ENCODE peak calls at places on chromosomes 7 and 10, in eight cellular contexts. One of them, this sample, is unnamed.

GRCh38 chr7:77696643-77697534 is 630 bp downstream of the RSBN1L start:
- DNase-seq in transverse colon: peak; percentile 59
- DNase-seq in uterus: peak; percentile 55
- DNase-seq in adrenal gland: peak; percentile 79
- DNase-seq in tibial nerve: peak; percentile 57
- DNase-seq in heart left ventricle: peak; percentile 81
- DNase-seq in K562: peak; percentile 72
- DNase-seq in spleen: peak; percentile 93
- DNase-seq in this sample: peak; percentile 59

GRCh38 chr10:91552706-91553105 is 80.2 kb downstream of the PPP1R3C start:
- DNase-seq in transverse colon: no peak
- DNase-seq in uterus: peak; percentile 41
- DNase-seq in adrenal gland: peak; percentile 62
- DNase-seq in tibial nerve: no peak
- DNase-seq in heart left ventricle: no peak
- DNase-seq in K562: no peak
- DNase-seq in spleen: no peak
- DNase-seq in this sample: peak; percentile 23

GRCh38 chr10:117137031-117137910 is 799 bp downstream of the VAX1 start:
- DNase-seq in transverse colon: no peak
- DNase-seq in uterus: no peak
- DNase-seq in adrenal gland: no peak
- DNase-seq in tibial nerve: no peak
- DNase-seq in heart left ventricle: no peak
- DNase-seq in K562: no peak
- DNase-seq in spleen: no peak
- DNase-seq in this sample: no peak

GRCh38 chr7:4159761-4160554 is 522.1 kb upstream of the FOXK1 start:
- DNase-seq in transverse colon: no peak
- DNase-seq in uterus: no peak
- DNase-seq in adrenal gland: no peak
- DNase-seq in tibial nerve: no peak
- DNase-seq in heart left ventricle: no peak
- DNase-seq in K562: no peak
- DNase-seq in spleen: no peak
- DNase-seq in this sample: no peak

GRCh38 chr10:97096327-97097153 is 89.2 kb downstream of the SLIT1 start:
- DNase-seq in transverse colon: no peak
- DNase-seq in uterus: peak; percentile 43
- DNase-seq in adrenal gland: peak; percentile 53
- DNase-seq in tibial nerve: no peak
- DNase-seq in heart left ventricle: peak; percentile 82
- DNase-seq in K562: no peak
- DNase-seq in spleen: no peak
- DNase-seq in this sample: peak; percentile 38

GRCh38 chr10:3192856-3193635 is 20.5 kb upstream of the PITRM1 start:
- DNase-seq in transverse colon: peak; percentile 61
- DNase-seq in uterus: peak; percentile 54
- DNase-seq in adrenal gland: peak; percentile 71
- DNase-seq in tibial nerve: peak; percentile 82
- DNase-seq in heart left ventricle: no peak
- DNase-seq in K562: peak; percentile 59
- DNase-seq in spleen: no peak
- DNase-seq in this sample: peak; percentile 47

GRCh38 chr7:49260501-49260900 is 336.2 kb downstream of the CDC14C start:
- DNase-seq in transverse colon: no peak
- DNase-seq in uterus: no peak
- DNase-seq in adrenal gland: no peak
- DNase-seq in tibial nerve: no peak
- DNase-seq in heart left ventricle: no peak
- DNase-seq in K562: no peak
- DNase-seq in spleen: no peak
- DNase-seq in this sample: no peak

GRCh38 chr10:3074145-3074665 is 6.9 kb downstream of the PFKP start:
- DNase-seq in transverse colon: no peak
- DNase-seq in uterus: no peak
- DNase-seq in adrenal gland: no peak
- DNase-seq in tibial nerve: no peak
- DNase-seq in heart left ventricle: no peak
- DNase-seq in K562: peak; percentile 74
- DNase-seq in spleen: no peak
- DNase-seq in this sample: no peak

GRCh38 chr10:45257615-45258014 is 57.8 kb downstream of the OR13A1 start:
- DNase-seq in transverse colon: no peak
- DNase-seq in uterus: no peak
- DNase-seq in adrenal gland: no peak
- DNase-seq in tibial nerve: no peak
- DNase-seq in heart left ventricle: no peak
- DNase-seq in K562: no peak
- DNase-seq in spleen: no peak
- DNase-seq in this sample: no peak

GRCh38 chr10:76297787-76298281 is 866.4 kb downstream of the LRMDA start:
- DNase-seq in transverse colon: no peak
- DNase-seq in uterus: no peak
- DNase-seq in adrenal gland: no peak
- DNase-seq in tibial nerve: no peak
- DNase-seq in heart left ventricle: no peak
- DNase-seq in K562: no peak
- DNase-seq in spleen: no peak
- DNase-seq in this sample: no peak

GRCh38 chr7:73833251-73833919 is 2.6 kb downstream of the CLDN4 start:
- DNase-seq in transverse colon: peak; percentile 82
- DNase-seq in uterus: no peak
- DNase-seq in adrenal gland: no peak
- DNase-seq in tibial nerve: no peak
- DNase-seq in heart left ventricle: peak; percentile 48
- DNase-seq in K562: peak; percentile 50
- DNase-seq in spleen: no peak
- DNase-seq in this sample: no peak

GRCh38 chr7:17490825-17491224 is 192.4 kb downstream of the AHR start:
- DNase-seq in transverse colon: no peak
- DNase-seq in uterus: no peak
- DNase-seq in adrenal gland: no peak
- DNase-seq in tibial nerve: no peak
- DNase-seq in heart left ventricle: no peak
- DNase-seq in K562: no peak
- DNase-seq in spleen: no peak
- DNase-seq in this sample: no peak

GRCh38 chr10:58512470-58513188 is at the start of gene BICC1:
- DNase-seq in transverse colon: peak; percentile 33
- DNase-seq in uterus: peak; percentile 66
- DNase-seq in adrenal gland: peak; percentile 58
- DNase-seq in tibial nerve: peak; percentile 40
- DNase-seq in heart left ventricle: peak; percentile 62
- DNase-seq in K562: no peak
- DNase-seq in spleen: peak; percentile 79
- DNase-seq in this sample: peak; percentile 71

GRCh38 chr10:13559124-13559700 is 27.6 kb upstream of the PRPF18 start:
- DNase-seq in transverse colon: no peak
- DNase-seq in uterus: no peak
- DNase-seq in adrenal gland: no peak
- DNase-seq in tibial nerve: no peak
- DNase-seq in heart left ventricle: no peak
- DNase-seq in K562: no peak
- DNase-seq in spleen: no peak
- DNase-seq in this sample: no peak

GRCh38 chr7:37448637-37449331 is at the start of gene ELMO1:
- DNase-seq in transverse colon: peak; percentile 84
- DNase-seq in uterus: peak; percentile 53
- DNase-seq in adrenal gland: peak; percentile 86
- DNase-seq in tibial nerve: peak; percentile 59
- DNase-seq in heart left ventricle: peak; percentile 91
- DNase-seq in K562: peak; percentile 23
- DNase-seq in spleen: peak; percentile 96
- DNase-seq in this sample: peak; percentile 80

GRCh38 chr7:37448057-37448636 is 517 bp downstream of the ELMO1 start:
- DNase-seq in transverse colon: peak; percentile 17
- DNase-seq in uterus: peak; percentile 19
- DNase-seq in adrenal gland: no peak
- DNase-seq in tibial nerve: no peak
- DNase-seq in heart left ventricle: peak; percentile 79
- DNase-seq in K562: no peak
- DNase-seq in spleen: no peak
- DNase-seq in this sample: peak; percentile 35

GRCh38 chr7:37450035-37450434 is 1.4 kb upstream of the ELMO1 start:
- DNase-seq in transverse colon: no peak
- DNase-seq in uterus: no peak
- DNase-seq in adrenal gland: no peak
- DNase-seq in tibial nerve: no peak
- DNase-seq in heart left ventricle: no peak
- DNase-seq in K562: no peak
- DNase-seq in spleen: no peak
- DNase-seq in this sample: no peak

GRCh38 chr7:37452346-37452745 is 3.7 kb upstream of the ELMO1 start:
- DNase-seq in transverse colon: no peak
- DNase-seq in uterus: no peak
- DNase-seq in adrenal gland: no peak
- DNase-seq in tibial nerve: no peak
- DNase-seq in heart left ventricle: no peak
- DNase-seq in K562: no peak
- DNase-seq in spleen: no peak
- DNase-seq in this sample: no peak

GRCh38 chr7:37449621-37450020 is 957 bp upstream of the ELMO1 start:
- DNase-seq in transverse colon: no peak
- DNase-seq in uterus: no peak
- DNase-seq in adrenal gland: no peak
- DNase-seq in tibial nerve: no peak
- DNase-seq in heart left ventricle: no peak
- DNase-seq in K562: no peak
- DNase-seq in spleen: no peak
- DNase-seq in this sample: no peak
- H3K4me3 ChIP-seq in transverse colon: no peak overlapping the region
- H3K4me3 ChIP-seq in uterus: no peak overlapping the region
- H3K4me3 ChIP-seq in adrenal gland: no peak overlapping the region
- H3K4me3 ChIP-seq in tibial nerve: no peak overlapping the region
- H3K4me3 ChIP-seq in heart left ventricle: peak overlapping the region; percentile 87
- H3K4me3 ChIP-seq in K562: no peak overlapping the region
- H3K4me3 ChIP-seq in spleen: no peak overlapping the region
- H3K4me3 ChIP-seq in this sample: no peak overlapping the region

GRCh38 chr10:27744478-27745379 is 890 bp downstream of the MKX start:
- DNase-seq in transverse colon: peak; percentile 33
- DNase-seq in uterus: peak; percentile 46
- DNase-seq in adrenal gland: no peak
- DNase-seq in tibial nerve: no peak
- DNase-seq in heart left ventricle: peak; percentile 60
- DNase-seq in K562: no peak
- DNase-seq in spleen: peak; percentile 76
- DNase-seq in this sample: peak; percentile 67

GRCh38 chr10:27745380-27745718 is 270 bp downstream of the MKX start:
- DNase-seq in transverse colon: peak; percentile 7
- DNase-seq in uterus: no peak
- DNase-seq in adrenal gland: no peak
- DNase-seq in tibial nerve: no peak
- DNase-seq in heart left ventricle: no peak
- DNase-seq in K562: no peak
- DNase-seq in spleen: peak; percentile 74
- DNase-seq in this sample: no peak

GRCh38 chr10:27746364-27747095 is 911 bp upstream of the MKX start:
- DNase-seq in transverse colon: no peak
- DNase-seq in uterus: no peak
- DNase-seq in adrenal gland: no peak
- DNase-seq in tibial nerve: no peak
- DNase-seq in heart left ventricle: no peak
- DNase-seq in K562: no peak
- DNase-seq in spleen: no peak
- DNase-seq in this sample: no peak

GRCh38 chr10:27747096-27747451 is 1.5 kb upstream of the MKX start:
- DNase-seq in transverse colon: no peak
- DNase-seq in uterus: no peak
- DNase-seq in adrenal gland: no peak
- DNase-seq in tibial nerve: no peak
- DNase-seq in heart left ventricle: no peak
- DNase-seq in K562: no peak
- DNase-seq in spleen: no peak
- DNase-seq in this sample: no peak

GRCh38 chr10:27745719-27746363 is at the start of gene MKX:
- DNase-seq in transverse colon: peak; percentile 37
- DNase-seq in uterus: peak; percentile 50
- DNase-seq in adrenal gland: no peak
- DNase-seq in tibial nerve: no peak
- DNase-seq in heart left ventricle: peak; percentile 65
- DNase-seq in K562: no peak
- DNase-seq in spleen: no peak
- DNase-seq in this sample: peak; percentile 91
- H3K27me3 ChIP-seq in transverse colon: peaks cover 100% of the 10 kb centered on the region
- H3K27me3 ChIP-seq in uterus: peaks cover 30% of the 10 kb centered on the region
- H3K27me3 ChIP-seq in adrenal gland: peaks cover 81% of the 10 kb centered on the region
- H3K27me3 ChIP-seq in tibial nerve: no peaks in the 10 kb centered on the region
- H3K27me3 ChIP-seq in heart left ventricle: peaks cover 51% of the 10 kb centered on the region
- H3K27me3 ChIP-seq in K562: peaks cover 29% of the 10 kb centered on the region
- H3K27me3 ChIP-seq in spleen: peaks cover 85% of the 10 kb centered on the region
- H3K27me3 ChIP-seq in this sample: no peaks in the 10 kb centered on the region

DNA sequence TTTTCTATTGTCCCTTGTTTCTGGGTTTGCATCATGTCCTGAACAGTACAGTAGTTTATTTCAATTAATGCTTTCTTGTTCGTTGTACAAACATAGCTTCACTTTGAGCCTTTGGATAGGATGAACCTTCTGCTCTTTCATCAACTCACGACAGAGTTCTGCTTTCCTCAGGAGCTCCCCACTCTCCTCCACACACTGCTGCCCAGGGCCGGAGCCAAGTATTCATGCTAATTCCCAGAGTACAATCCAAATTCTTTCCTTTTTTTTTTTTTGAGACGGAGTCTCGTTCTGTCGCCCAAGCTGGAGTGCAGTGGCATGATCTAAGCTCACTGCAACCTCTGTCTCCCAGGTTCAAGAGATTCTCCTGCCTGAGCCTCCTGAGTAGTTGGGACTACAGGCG is 7.5 kb upstream of the NUP205 start:
- DNase-seq in transverse colon: no peak
- DNase-seq in uterus: no peak
- DNase-seq in adrenal gland: no peak
- DNase-seq in tibial nerve: no peak
- DNase-seq in heart left ventricle: no peak
- DNase-seq in K562: no peak
- DNase-seq in spleen: no peak
- DNase-seq in this sample: no peak
- TF ChIP-seq POLR2A in transverse colon: no peak
- TF ChIP-seq POLR2A in uterus: no peak
- TF ChIP-seq POLR2A in adrenal gland: no peak
- TF ChIP-seq POLR2A in tibial nerve: no peak
- TF ChIP-seq POLR2A in heart left ventricle: no peak
- TF ChIP-seq POLR2A in K562: no peak
- TF ChIP-seq POLR2A in spleen: no peak
- TF ChIP-seq POLR2A in this sample: no peak

DNA sequence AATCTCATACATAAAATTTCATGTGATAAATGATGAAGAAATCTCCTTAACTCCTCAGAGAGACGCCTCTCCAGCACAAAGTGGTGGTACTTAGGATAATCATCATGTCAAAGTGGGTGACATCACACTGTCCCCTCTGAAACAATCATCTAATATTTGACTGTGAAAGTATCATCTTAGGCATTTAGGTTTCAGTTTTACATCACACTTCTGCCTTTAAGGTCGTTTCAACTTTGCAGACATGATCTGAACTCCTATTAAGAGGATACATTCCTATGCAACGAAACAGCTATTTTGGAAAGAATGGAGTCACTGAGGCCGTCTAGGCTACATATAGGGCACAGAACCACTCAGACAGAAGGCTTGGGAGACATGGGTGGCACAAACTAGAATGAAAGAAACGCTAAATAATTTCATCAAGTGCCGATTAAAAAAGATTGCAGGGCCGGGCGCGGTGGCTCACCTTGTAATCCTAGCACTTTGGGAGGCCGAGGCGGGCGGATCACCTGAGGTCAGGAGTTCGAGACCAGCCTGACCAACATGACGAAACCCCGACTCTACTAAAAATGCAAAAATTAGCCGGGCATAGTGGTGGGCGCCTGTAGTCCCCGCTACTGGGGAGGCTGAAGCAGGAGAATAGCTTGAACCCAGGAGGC is 2.0 kb downstream of the VOPP1 start:
- DNase-seq in transverse colon: no peak
- DNase-seq in uterus: no peak
- DNase-seq in adrenal gland: no peak
- DNase-seq in tibial nerve: no peak
- DNase-seq in heart left ventricle: no peak
- DNase-seq in K562: no peak
- DNase-seq in spleen: no peak
- DNase-seq in this sample: no peak
- H3K4me3 ChIP-seq in transverse colon: no peak overlapping the region
- H3K4me3 ChIP-seq in uterus: no peak overlapping the region
- H3K4me3 ChIP-seq in adrenal gland: no peak overlapping the region
- H3K4me3 ChIP-seq in tibial nerve: no peak overlapping the region
- H3K4me3 ChIP-seq in heart left ventricle: peak overlapping the region; percentile 99
- H3K4me3 ChIP-seq in K562: no peak overlapping the region
- H3K4me3 ChIP-seq in spleen: peak overlapping the region; percentile 83
- H3K4me3 ChIP-seq in this sample: no peak overlapping the region